ENCODE peak calls at places on chromosomes 4 and X, in four cellular contexts. B is H9, F is GM13977, E is GM12865. U is an unnamed sample.

GRCh38 chrX:56569378-56570061 is 6.1 kb downstream of the UBQLN2 start:
- DNase-seq in B (no peak), F (no peak), E (peak), U (no peak)

GRCh38 chr4:121977251-121978168 is 25.6 kb upstream of the TRPC3 start:
- DNase-seq in B (no peak), F (no peak), E (peak), U (no peak)

GRCh38 chrX:115428011-115428410 is 133.0 kb upstream of the PLS3 start:
- DNase-seq in B (no peak), F (no peak), E (no peak), U (no peak)

GRCh38 chr4:176270669-176271068 is 1.6 kb upstream of the ASB5 start:
- DNase-seq in B (no peak), F (no peak), E (no peak), U (no peak)

GRCh38 chrX:100404851-100405250 is 5.2 kb downstream of the PCDH19 start:
- DNase-seq in B (no peak), F (no peak), E (no peak), U (no peak)

GRCh38 chrX:70190225-70190624 is 12.9 kb downstream of the DGAT2L6 start:
- DNase-seq in B (no peak), F (no peak), E (no peak), U (no peak)

GRCh38 chr4:109977854-109978501 is 65.3 kb downstream of the EGF start:
- DNase-seq in B (no peak), F (no peak), E (peak), U (no peak)

GRCh38 chrX:149570668-149571067 is 16.6 kb downstream of the MAGEA9B start:
- DNase-seq in B (no peak), F (no peak), E (no peak), U (no peak)

GRCh38 chr4:73679836-73680235 is 59.6 kb upstream of the RASSF6 start:
- DNase-seq in B (no peak), F (no peak), E (no peak), U (no peak)

DNA sequence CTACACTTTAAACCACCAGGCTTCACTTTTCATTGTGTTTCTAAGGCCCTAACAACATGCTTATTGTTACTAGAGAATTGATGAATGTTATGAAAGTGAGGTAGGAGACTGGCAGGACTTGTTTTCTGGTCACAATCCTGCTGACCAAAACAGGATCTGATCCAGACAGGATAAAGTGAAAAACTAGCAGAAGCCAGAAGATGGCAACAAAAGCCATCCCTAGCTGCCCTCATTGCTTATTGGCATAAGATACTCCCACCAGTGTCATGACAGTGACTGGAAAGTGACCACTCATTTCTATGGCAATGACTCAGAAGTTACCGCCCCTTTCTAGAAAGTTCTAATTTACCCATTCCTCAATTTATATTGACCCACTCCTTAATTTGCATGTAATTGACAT is 29.9 kb upstream of the FGG start:
- DNase-seq in B (no peak), F (no peak), E (no peak), U (no peak)
- TF ChIP-seq CTCF in B (peak), F (no peak), E (no peak), U (no peak)

GRCh38 chr4:139324620-139325019 is 22.3 kb upstream of the NDUFC1 start:
- DNase-seq in B (no peak), F (no peak), E (no peak), U (no peak)

GRCh38 chr4:139315221-139315675 is 13.0 kb upstream of the NDUFC1 start:
- DNase-seq in B (no peak), F (peak), E (peak), U (no peak)

GRCh38 chr4:139316733-139317132 is 14.5 kb upstream of the NDUFC1 start:
- DNase-seq in B (no peak), F (no peak), E (no peak), U (no peak)

GRCh38 chr4:139317635-139318034 is 15.4 kb upstream of the NDUFC1 start:
- DNase-seq in B (no peak), F (no peak), E (no peak), U (no peak)

DNA sequence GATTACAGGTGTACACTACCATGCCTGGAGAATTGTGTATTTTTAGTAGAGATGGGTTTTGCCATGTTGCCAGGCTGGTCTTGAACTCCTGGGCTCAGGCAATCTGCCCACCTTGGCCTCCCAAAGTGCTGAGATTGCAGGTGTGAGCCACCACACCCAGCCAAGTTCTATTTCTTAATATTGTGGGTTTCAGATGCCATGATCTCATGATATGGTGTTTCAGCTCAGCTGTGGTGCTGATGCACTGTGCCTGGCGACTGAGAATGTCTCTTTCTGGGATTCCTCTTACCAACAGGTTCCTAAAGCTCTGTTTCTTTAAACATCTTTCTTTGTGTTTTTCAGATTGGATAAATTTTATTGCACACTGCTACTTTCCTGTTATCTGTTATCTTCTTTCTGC is 17.3 kb upstream of the NDUFC1 start:
- DNase-seq in B (no peak), F (no peak), E (no peak), U (no peak)
- TF ChIP-seq CTCF in B (no peak), F (no peak), E (no peak), U (no peak)

DNA sequence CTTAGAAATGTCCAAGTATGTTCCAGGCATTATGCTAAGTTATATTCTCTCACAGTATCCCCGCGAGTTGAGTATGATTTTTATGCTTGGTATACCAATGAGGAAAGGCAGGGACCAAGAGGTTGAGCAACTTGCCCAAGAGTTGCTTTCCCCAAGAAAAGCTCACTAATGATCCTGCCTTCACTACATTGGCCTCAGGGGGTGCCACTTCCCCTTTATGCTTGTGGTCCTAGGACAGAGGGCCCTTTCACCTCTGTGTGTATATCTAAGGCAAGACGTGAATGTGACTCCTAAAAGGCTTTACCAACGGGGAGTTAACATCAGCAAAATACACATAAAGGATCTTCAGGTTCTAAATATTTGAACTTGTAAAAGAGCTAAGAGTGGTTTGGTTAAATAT is 164.4 kb upstream of the CPEB2 start:
- DNase-seq in B (peak), F (no peak), E (peak), U (no peak)
- TF ChIP-seq CTCF in B (peak), F (no peak), E (peak), U (no peak)

DNA sequence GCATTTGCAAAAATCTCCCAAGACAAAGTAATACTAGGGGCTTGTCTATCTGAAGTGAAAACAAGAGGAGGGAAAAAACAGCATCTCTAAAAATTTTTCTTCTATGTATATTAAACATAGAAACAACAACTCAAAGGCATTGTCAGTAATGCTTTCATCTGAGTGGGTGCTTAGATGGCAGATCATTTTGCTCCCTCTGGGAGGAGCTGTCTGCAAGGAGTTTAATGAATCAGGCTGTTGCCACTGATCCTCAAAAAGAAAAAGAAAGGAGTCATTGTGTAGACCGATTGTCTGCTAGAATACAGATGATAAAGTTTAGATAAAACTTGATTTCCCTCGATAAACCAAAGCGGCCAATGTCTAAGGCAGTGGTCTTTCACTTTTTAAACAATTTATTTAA is 49.7 kb upstream of the KLHL8 start:
- DNase-seq in B (peak), F (peak), E (peak), U (no peak)
- TF ChIP-seq CTCF in B (peak), F (no peak), E (peak), U (no peak)

GRCh38 chrX:69031181-69031580 is 134.1 kb downstream of the PJA1 start:
- DNase-seq in B (peak), F (no peak), E (no peak), U (no peak)
- TF ChIP-seq CTCF in B (peak), F (no peak), E (no peak), U (no peak)

DNA sequence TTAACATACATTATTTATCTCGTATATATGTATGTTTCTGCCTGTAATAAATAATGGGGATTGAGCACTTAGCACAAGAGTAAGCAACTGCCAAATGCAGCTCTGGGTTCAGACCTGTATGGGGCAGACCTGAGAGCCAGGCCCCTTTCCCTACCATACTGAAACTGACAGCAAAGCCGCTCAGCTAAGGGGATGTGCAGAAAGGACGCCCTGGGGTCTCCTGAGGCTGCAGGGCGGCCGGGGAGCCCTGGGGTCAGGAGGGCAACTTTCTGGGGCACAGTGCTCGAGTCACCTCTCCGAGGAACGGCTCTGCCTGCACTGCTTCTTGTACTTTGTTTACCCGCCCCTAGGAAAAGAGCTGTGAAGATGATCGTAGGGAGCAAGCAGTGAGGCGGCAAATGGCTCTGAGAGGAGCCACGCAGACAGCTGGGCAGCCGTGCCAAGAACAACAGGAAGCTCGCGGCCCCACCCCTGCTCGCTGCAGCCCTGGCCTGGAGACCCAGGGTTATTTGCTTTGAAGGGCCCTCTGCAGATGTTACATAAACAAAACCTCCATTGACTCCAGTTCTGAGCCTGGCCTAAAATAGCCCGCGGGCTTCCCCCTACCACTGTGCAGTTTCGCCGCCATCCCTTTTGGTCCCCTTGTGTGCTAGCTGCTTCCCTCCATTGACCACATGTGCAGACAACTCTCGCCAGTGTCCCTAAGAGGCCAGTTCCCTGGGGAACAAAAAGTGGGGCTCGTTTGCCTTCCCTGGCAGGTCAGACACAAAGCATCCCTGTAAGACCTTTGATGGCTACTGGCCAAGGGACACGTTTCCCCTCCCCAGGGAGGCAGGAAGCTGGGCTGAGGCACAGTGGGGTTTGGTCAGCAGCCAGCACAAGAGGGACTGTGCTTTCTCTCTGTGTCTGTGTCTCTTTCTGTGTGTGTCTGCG is 111.3 kb upstream of the LNX1 start:
- DNase-seq in B (peak), F (peak), E (peak), U (peak)
- TF ChIP-seq CTCF in B (peak), F (peak), E (peak), U (no peak)

GRCh38 chr4:154416183-154416543 is 75.4 kb downstream of the DCHS2 start:
- DNase-seq in B (peak), F (no peak), E (peak), U (peak)
- TF ChIP-seq CTCF in B (peak), F (peak), E (no peak), U (no peak)

U was measured in activated B cell treated with CpG ODN at 0.5 μM for 24 hours.